ENCODE peak calls at places on chromosomes 7 and 10, in four cellular contexts. V is WERI-Rb-1, S is heart right ventricle, R is left lung. O is an unnamed sample.

GRCh38 chr7:79034733-79035132 is 418.7 kb downstream of the MAGI2 start:
- DNase-seq in V (no peak), R (no peak), S (no peak), O (no peak)

GRCh38 chr7:150567168-150567567 is at the start of gene GIMAP4:
- DNase-seq in R (no peak), V (no peak), S (no peak), O (no peak)

GRCh38 chr10:44195120-44196007 is 189.5 kb downstream of the CXCL12 start:
- DNase-seq in R (peak; percentile 51), V (no peak), S (peak; percentile 55), O (no peak)

GRCh38 chr7:7002416-7003062 is 176.5 kb upstream of the CCZ1B start:
- DNase-seq in R (no peak), V (no peak), S (no peak), O (no peak)

GRCh38 chr7:18895456-18895855 is 222.0 kb downstream of the TWIST1 start:
- DNase-seq in R (no peak), V (no peak), S (no peak), O (no peak)

GRCh38 chr7:143979359-143979758 is 20.8 kb upstream of the OR6B1 start:
- DNase-seq in R (no peak), S (no peak), V (no peak), O (no peak)

GRCh38 chr7:111089822-111090426 is 1.0 kb upstream of the LRRN3 start:
- DNase-seq in S (no peak), R (no peak), V (no peak), O (no peak)

GRCh38 chr10:84333864-84334451 is 5.6 kb downstream of the CCSER2 start:
- DNase-seq in R (no peak), S (no peak), V (no peak), O (no peak)

GRCh38 chr10:73717564-73717963 is 19.7 kb upstream of the AGAP5 start:
- DNase-seq in V (no peak), R (no peak), S (no peak), O (no peak)

GRCh38 chr7:21605008-21605407 is 62.2 kb downstream of the DNAH11 start:
- DNase-seq in V (no peak), R (no peak), S (no peak), O (no peak)

GRCh38 chr7:54678763-54679396 is 80.1 kb downstream of the SEC61G start:
- DNase-seq in S (no peak), R (no peak), V (no peak), O (no peak)

GRCh38 chr10:24551161-24551560 is 172.5 kb downstream of the ARHGAP21 start:
- DNase-seq in V (no peak), S (no peak), R (no peak), O (no peak)

GRCh38 chr7:104328308-104328969 is at the start of gene LHFPL3:
- DNase-seq in V (peak; percentile 70), S (no peak), R (no peak), O (peak; percentile 16)

GRCh38 chr7:37318541-37318940 is 130.1 kb downstream of the ELMO1 start:
- DNase-seq in R (no peak), V (no peak), S (no peak), O (no peak)

GRCh38 chr7:103074519-103075336 is at the start of the genes ARMC10 and FBXL13:
- DNase-seq in R (peak; percentile 90), V (peak; percentile 91), S (peak; percentile 90), O (peak; percentile 92)
- TF ChIP-seq CTCF in R (peak; percentile 47), V (peak; percentile 2), S (peak; percentile 11), O (peak; percentile 30)

GRCh38 chr10:118308664-118309063 is 33.5 kb downstream of the FAM204A start:
- DNase-seq in S (no peak), V (peak; percentile 22), R (no peak), O (no peak)
- TF ChIP-seq CTCF in S (no peak), V (no peak), R (no peak), O (no peak)

DNA sequence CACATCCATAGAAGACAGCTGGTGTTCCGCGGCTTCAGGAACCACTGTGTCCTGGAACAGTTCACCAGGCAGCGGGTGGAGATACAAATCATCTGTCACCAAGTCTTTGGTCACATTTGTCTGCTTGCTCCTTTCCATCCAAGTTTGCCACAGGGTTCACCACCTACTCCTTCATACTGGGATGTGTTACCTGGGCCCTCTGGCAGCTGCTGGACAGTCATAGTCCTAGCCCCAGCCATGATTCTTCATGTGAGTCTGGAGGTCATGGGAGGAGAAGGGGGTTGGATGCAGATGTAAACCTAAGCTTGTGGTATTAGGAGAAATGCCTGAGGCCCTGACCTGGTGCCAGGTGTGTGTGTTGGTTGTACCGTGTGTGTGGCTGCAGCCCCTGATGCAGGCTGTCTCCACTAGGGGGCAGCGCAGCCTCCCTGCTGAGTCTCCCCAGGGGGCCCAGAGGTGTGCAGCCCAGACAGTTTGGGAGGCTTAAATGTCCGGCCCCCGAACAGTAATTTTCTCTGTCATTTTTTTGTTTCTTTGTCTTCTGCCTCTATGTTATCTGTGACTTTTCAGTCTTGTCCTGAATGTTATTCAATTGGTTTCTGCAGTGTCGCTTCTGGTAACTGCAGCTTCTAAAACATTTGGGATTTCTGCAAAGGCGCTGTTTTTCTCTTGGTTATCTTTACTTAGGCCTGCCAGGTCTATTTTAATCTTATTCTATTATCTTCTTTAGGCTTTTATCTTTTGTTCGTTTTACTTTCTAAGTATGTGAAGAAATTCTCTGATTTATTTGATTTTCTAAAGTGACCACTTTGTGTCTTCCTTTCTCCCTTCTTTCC is 14.8 kb downstream of the NPS start:
- DNase-seq in R (no peak), S (peak; percentile 35), V (peak; percentile 51), O (peak; percentile 56)
- TF ChIP-seq CTCF in R (peak; percentile 68), S (peak; percentile 27), V (peak; percentile 89), O (peak; percentile 86)

DNA sequence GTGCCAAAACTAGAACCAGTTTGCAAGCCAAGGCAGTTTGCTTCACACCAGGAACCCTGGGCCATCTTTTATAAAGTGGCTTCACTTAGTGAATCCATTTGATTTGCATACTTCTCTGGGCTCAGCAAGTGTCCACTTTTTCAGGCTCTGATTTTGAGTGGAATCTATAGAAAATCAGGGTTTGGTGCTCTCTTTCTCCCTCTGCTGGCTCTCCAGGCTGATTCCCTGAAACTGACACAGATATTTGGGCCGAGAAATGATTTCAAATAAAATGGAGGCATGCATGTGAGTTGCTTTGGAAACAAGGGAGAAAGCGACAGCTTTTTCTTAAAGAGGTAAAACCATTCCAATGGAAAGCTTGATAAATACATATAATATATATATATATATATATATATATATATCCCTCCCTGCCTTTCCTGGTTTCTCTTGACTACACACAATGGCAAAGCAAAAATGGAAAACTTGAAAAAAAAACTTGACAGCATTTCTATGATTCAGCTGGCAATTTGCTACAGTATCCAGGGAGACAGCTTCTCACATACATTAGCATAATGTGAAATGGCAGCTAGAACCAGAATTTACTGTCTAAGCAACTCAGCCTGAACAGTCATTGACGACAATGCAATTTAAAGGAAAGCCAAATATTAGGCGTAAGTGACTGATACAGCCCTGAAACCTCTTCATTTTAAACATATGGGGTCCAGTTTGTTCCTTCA is 188.4 kb downstream of the TMEM178B start:
- DNase-seq in S (no peak), V (no peak), R (no peak), O (peak; percentile 21)
- TF ChIP-seq CTCF in S (no peak), V (no peak), R (no peak), O (peak; percentile 23)

O was measured in endothelial cell.